ENCODE peak calls at places on chromosomes 3 and 15, in four cellular contexts. W is CD8-positive, alpha-beta memory T cell; P is uterus; Q is upper lobe of left lung. L is an unnamed sample. For H3K9me3, the result is how much of the 10 kb centered on the place peaks cover.

GRCh38 chr3:62559831-62560445 is 186.6 kb upstream of the FEZF2 start:
- DNase-seq in Q (no peak), W (no peak), P (no peak), L (no peak)

GRCh38 chr15:43085921-43086320 is 19.9 kb downstream of the UBR1 start:
- DNase-seq in P (no peak), W (no peak), Q (no peak), L (no peak)

GRCh38 chr3:182118081-182118480 is 406.4 kb downstream of the SOX2 start:
- DNase-seq in Q (no peak), P (no peak), W (no peak), L (no peak)

GRCh38 chr3:48467110-48467454 is 20.5 kb downstream of the ATRIP start:
- DNase-seq in W (no peak), Q (peak), P (no peak), L (no peak)

GRCh38 chr3:158830391-158830790 is 28.5 kb downstream of the MFSD1 start:
- DNase-seq in Q (no peak), W (no peak), P (no peak), L (no peak)

GRCh38 chr3:129016725-129017530 is 15.8 kb downstream of the EFCC1 start:
- DNase-seq in P (no peak), Q (no peak), W (peak), L (no peak)

GRCh38 chr3:16587703-16588070 is 17.5 kb downstream of the DAZL start:
- DNase-seq in Q (no peak), W (no peak), P (no peak), L (no peak)

GRCh38 chr3:129793947-129794318 is 99.6 kb downstream of the TMCC1 start:
- DNase-seq in Q (no peak), W (no peak), P (no peak), L (no peak)

GRCh38 chr15:34754674-34755418 is at the start of gene GJD2:
- DNase-seq in Q (peak), P (no peak), W (no peak), L (no peak)

GRCh38 chr3:152695810-152696209 is 139.1 kb upstream of the P2RY1 start:
- DNase-seq in P (no peak), Q (no peak), W (no peak), L (no peak)

GRCh38 chr3:9980251-9980650 is 6.4 kb downstream of the EMC3 start:
- DNase-seq in Q (no peak), P (no peak), W (no peak), L (no peak)

GRCh38 chr15:74988007-74988800 is 7.2 kb upstream of the SCAMP5 start:
- DNase-seq in P (no peak), Q (no peak), W (no peak), L (no peak)

GRCh38 chr3:49339593-49339946 is 283 bp downstream of the USP4 start:
- DNase-seq in W (peak), P (peak), Q (peak), L (peak)

GRCh38 chr3:55159711-55160110 is 231.9 kb upstream of the LRTM1 start:
- DNase-seq in Q (no peak), P (no peak), W (no peak), L (no peak)

GRCh38 chr3:173911446-173911845 is 513.9 kb downstream of the NLGN1 start:
- DNase-seq in W (no peak), Q (no peak), P (no peak), L (no peak)

GRCh38 chr15:58332676-58333400 is 99.0 kb upstream of the LIPC start:
- DNase-seq in Q (no peak), P (no peak), W (no peak), L (no peak)

GRCh38 chr3:122406198-122406597 is 9.7 kb downstream of the WDR5B start:
- DNase-seq in P (no peak), W (no peak), Q (no peak), L (no peak)

GRCh38 chr15:95449229-95449628 is 881.3 kb upstream of the NR2F2 start:
- DNase-seq in Q (no peak), P (no peak), W (no peak), L (no peak)

GRCh38 chr3:131591394-131591990 is 88.7 kb upstream of the MRPL3 start:
- DNase-seq in W (no peak), P (peak), Q (no peak), L (no peak)

GRCh38 chr3:90035643-90036042 is 928.2 kb downstream of the EPHA3 start:
- DNase-seq in W (no peak), Q (no peak), P (no peak), L (no peak)

DNA sequence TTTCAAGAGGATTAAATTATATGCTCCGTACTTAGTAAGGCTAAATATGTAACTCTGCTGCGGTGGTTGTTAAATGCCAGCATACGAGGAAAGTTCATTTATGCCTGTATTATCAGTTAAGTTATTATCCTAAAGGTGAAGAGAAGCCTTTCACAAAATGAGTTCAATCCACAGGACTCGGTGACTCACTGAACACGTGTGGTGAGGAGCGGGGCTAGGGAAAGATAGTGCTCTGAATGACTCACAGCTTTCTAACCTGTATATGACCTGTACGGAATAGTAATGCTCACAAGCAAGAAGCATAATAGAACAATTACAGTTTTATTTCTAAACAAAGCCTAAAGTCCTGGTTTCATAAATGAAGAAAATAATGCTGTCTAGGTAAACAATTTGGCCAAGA is 25.2 kb downstream of the CNTN6 start:
- DNase-seq in P (no peak), W (no peak), Q (no peak), L (no peak)
- H3K9me3 ChIP-seq in P (under half), W (under half), Q (under half), L (under half)

GRCh38 chr15:47514251-47514652 is 203.1 kb upstream of the SEMA6D start:
- DNase-seq in Q (no peak), P (no peak), W (no peak), L (no peak)

GRCh38 chr15:47517737-47518136 is 199.6 kb upstream of the SEMA6D start:
- DNase-seq in W (no peak), Q (no peak), P (peak), L (no peak)

GRCh38 chr15:47516576-47517371 is 200.5 kb upstream of the SEMA6D start:
- DNase-seq in W (no peak), P (no peak), Q (no peak), L (no peak)

GRCh38 chr15:47511241-47511640 is 206.1 kb upstream of the SEMA6D start:
- DNase-seq in W (no peak), Q (no peak), P (no peak), L (no peak)

DNA sequence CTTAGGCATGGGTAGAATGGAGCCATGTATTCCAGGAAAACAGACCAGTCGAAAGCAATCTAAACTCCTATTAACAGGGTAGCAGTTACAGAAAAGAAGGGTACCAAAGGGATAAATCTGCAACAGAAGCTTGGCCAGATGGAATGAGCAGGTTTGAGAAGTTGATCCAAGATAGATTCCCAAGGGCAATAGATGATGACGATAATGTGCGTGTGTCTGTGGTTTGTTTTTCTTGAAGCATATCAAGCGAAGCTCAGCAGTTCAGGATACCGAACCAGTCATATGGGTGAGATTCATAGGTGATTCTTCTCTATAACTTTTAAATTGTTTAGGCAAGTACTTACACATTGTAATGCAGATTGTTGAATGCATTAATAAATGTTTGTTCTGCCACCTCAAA is 203.8 kb upstream of the SEMA6D start:
- DNase-seq in P (no peak), W (no peak), Q (no peak), L (no peak)
- H3K9me3 ChIP-seq in P (under half), W (under half), Q (under half), L (under half)

DNA sequence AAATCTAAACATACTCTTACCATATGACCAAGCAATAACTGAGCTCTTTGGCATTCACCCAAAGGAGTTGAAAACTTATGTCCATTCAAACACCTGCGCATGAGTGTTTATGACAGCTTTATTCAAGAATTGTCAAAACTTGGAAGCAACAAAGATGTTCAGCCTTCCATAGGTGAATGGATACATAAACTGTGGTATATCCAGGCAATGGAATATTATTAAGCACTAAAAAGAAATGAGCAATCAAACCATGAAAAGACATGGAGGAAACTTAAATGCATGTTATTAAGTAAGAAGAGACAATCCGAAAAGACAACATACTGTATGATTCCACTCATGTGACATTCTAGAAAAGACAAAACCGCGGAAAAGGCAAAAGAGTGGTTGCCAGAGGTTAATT is 312.0 kb upstream of the TMC3 start:
- DNase-seq in Q (no peak), W (no peak), P (no peak), L (no peak)
- H3K9me3 ChIP-seq in Q (under half), W (under half), P (under half), L (under half)

GRCh38 chr15:71114887-71115566 is at the start of gene THSD4:
- DNase-seq in P (peak), W (no peak), Q (peak), L (peak)

GRCh38 chr15:71116366-71116765 is 1.1 kb downstream of the THSD4 start:
- DNase-seq in W (no peak), P (no peak), Q (no peak), L (no peak)

GRCh38 chr15:71116942-71117341 is 1.7 kb downstream of the THSD4 start:
- DNase-seq in Q (no peak), P (no peak), W (no peak), L (no peak)

GRCh38 chr15:71114066-71114680 is 1.1 kb upstream of the THSD4 start:
- DNase-seq in W (no peak), P (no peak), Q (peak), L (no peak)

DNA sequence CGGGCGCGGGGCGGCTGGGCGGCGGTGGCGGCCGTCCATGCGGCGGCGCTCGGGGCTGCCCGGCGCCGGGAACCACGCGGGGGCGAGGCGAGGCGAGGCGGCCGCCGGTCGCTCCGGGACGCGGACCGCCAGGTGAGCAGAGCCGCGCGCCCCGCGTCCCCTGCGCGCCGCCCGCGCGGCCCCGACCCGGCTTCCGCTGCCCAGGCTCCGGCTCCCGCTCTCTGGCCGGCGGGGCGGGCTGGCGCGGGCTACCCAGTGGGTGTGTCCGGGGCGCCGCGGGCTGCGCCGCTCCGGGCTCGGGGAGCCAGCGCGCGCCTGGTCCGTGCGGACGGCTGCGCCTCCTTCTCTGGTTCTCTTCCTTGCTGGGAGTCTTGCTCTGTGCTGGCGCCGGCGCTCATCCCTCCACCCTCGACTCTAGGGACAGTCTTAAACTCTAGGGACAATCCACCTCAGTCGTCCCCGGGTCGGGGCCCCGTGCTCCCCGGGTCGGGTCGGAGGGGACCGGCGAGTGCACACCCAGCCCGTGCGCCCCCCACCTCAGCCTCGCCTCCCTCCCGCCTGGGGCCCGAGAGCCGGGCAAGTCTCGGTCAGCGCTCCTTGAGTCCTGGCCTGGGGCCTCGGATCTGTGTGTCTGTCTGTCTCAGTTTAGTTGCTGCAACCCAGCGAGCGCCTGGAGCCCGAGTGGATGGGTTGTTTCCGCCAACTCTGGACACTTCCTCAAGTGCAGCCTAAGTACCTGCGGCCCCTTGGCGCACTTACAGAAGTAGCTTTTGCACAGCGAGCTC is 488 bp downstream of the THSD4 start:
- DNase-seq in W (no peak), Q (peak), P (peak), L (no peak)
- H3K9me3 ChIP-seq in W (under half), Q (under half), P (under half), L (under half)

GRCh38 chr3:43014990-43015389 is 35.9 kb downstream of the GASK1A start:
- DNase-seq in P (no peak), W (peak), Q (no peak), L (no peak)
- H3K9me3 ChIP-seq in P (under half), W (half or more), Q (under half), L (under half)

DNA sequence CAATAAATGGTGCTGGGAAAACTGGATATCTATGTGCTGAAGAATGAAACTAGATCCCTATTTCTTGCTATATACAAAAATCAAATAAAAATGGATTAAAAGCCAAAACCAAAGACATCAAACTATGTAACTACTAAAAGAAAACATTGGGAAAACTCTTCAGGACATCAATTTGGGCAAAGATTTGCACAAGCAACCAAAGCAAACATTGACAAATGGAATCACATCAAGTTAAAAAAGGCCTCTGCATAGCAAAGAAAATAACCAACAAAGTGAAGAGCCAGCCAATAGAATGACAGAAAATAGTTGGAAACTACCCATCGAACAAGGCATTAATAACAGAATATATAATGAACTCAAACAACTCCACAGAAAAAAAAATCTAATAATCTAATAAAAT is 1495.3 kb downstream of the SI start:
- DNase-seq in Q (no peak), P (no peak), W (no peak), L (no peak)
- H3K9me3 ChIP-seq in Q (under half), P (under half), W (under half), L (under half)

L was measured in T-helper 17 cell.